ENCODE peak calls at places on chromosome 2, in five cellular contexts. One of them, this sample, is unnamed.

GRCh38 chr2:110712737-110713136 is 19.6 kb upstream of the ACOXL start:
- DNase-seq in body of pancreas: no peak
- DNase-seq in foreskin keratinocyte: no peak
- DNase-seq in astrocyte of the spinal cord: no peak
- DNase-seq in CD4-positive, alpha-beta T cell: no peak
- DNase-seq in this sample: no peak

GRCh38 chr2:238518127-238518827 is 91.5 kb downstream of the ASB1 start:
- DNase-seq in foreskin keratinocyte: no peak
- DNase-seq in body of pancreas: no peak
- DNase-seq in CD4-positive, alpha-beta T cell: no peak
- DNase-seq in astrocyte of the spinal cord: peak; percentile 25
- DNase-seq in this sample: peak; percentile 48

GRCh38 chr2:184756885-184757284 is 158.6 kb downstream of the ZNF804A start:
- DNase-seq in astrocyte of the spinal cord: no peak
- DNase-seq in body of pancreas: no peak
- DNase-seq in foreskin keratinocyte: no peak
- DNase-seq in CD4-positive, alpha-beta T cell: no peak
- DNase-seq in this sample: no peak

GRCh38 chr2:59684101-59684770 is 869.2 kb downstream of the BCL11A start:
- DNase-seq in astrocyte of the spinal cord: no peak
- DNase-seq in body of pancreas: no peak
- DNase-seq in CD4-positive, alpha-beta T cell: no peak
- DNase-seq in foreskin keratinocyte: peak; percentile 35
- DNase-seq in this sample: no peak

GRCh38 chr2:23751747-23752265 is 175.1 kb downstream of the ATAD2B start:
- DNase-seq in foreskin keratinocyte: no peak
- DNase-seq in astrocyte of the spinal cord: no peak
- DNase-seq in body of pancreas: no peak
- DNase-seq in CD4-positive, alpha-beta T cell: no peak
- DNase-seq in this sample: peak; percentile 33

GRCh38 chr2:36433311-36434217 is 78.0 kb downstream of the CRIM1 start:
- DNase-seq in CD4-positive, alpha-beta T cell: no peak
- DNase-seq in foreskin keratinocyte: peak; percentile 91
- DNase-seq in astrocyte of the spinal cord: peak; percentile 52
- DNase-seq in body of pancreas: peak; percentile 10
- DNase-seq in this sample: peak; percentile 39

GRCh38 chr2:207786956-207787516 is 17.3 kb upstream of the FZD5 start:
- DNase-seq in body of pancreas: no peak
- DNase-seq in CD4-positive, alpha-beta T cell: no peak
- DNase-seq in astrocyte of the spinal cord: no peak
- DNase-seq in foreskin keratinocyte: no peak
- DNase-seq in this sample: no peak

GRCh38 chr2:88016086-88016947 is at the start of gene RNU2-63P:
- DNase-seq in body of pancreas: peak; percentile 83
- DNase-seq in CD4-positive, alpha-beta T cell: peak; percentile 79
- DNase-seq in astrocyte of the spinal cord: peak; percentile 95
- DNase-seq in foreskin keratinocyte: peak; percentile 96
- DNase-seq in this sample: peak; percentile 97

GRCh38 chr2:197668296-197668695 is 7.1 kb downstream of the RFTN2 start:
- DNase-seq in CD4-positive, alpha-beta T cell: no peak
- DNase-seq in body of pancreas: no peak
- DNase-seq in foreskin keratinocyte: peak; percentile 69
- DNase-seq in astrocyte of the spinal cord: no peak
- DNase-seq in this sample: no peak

GRCh38 chr2:35199298-35199697 is 1156.3 kb upstream of the CRIM1 start:
- DNase-seq in astrocyte of the spinal cord: no peak
- DNase-seq in foreskin keratinocyte: no peak
- DNase-seq in CD4-positive, alpha-beta T cell: no peak
- DNase-seq in body of pancreas: no peak
- DNase-seq in this sample: no peak

GRCh38 chr2:224381913-224382647 is 19.8 kb downstream of the FAM124B start:
- DNase-seq in CD4-positive, alpha-beta T cell: no peak
- DNase-seq in body of pancreas: no peak
- DNase-seq in astrocyte of the spinal cord: no peak
- DNase-seq in foreskin keratinocyte: no peak
- DNase-seq in this sample: no peak

GRCh38 chr2:141392517-141393213 is 738.2 kb downstream of the LRP1B start:
- DNase-seq in foreskin keratinocyte: peak; percentile 26
- DNase-seq in astrocyte of the spinal cord: peak; percentile 51
- DNase-seq in CD4-positive, alpha-beta T cell: no peak
- DNase-seq in body of pancreas: no peak
- DNase-seq in this sample: peak; percentile 50

GRCh38 chr2:206289391-206289790 is 14.9 kb downstream of the ZDBF2 start:
- DNase-seq in astrocyte of the spinal cord: no peak
- DNase-seq in CD4-positive, alpha-beta T cell: no peak
- DNase-seq in body of pancreas: no peak
- DNase-seq in foreskin keratinocyte: no peak
- DNase-seq in this sample: no peak

GRCh38 chr2:229174794-229175529 is 96.1 kb downstream of the PID1 start:
- DNase-seq in CD4-positive, alpha-beta T cell: no peak
- DNase-seq in astrocyte of the spinal cord: peak; percentile 29
- DNase-seq in body of pancreas: peak; percentile 26
- DNase-seq in foreskin keratinocyte: peak; percentile 43
- DNase-seq in this sample: peak; percentile 75

GRCh38 chr2:173397539-173397938 is 42.9 kb downstream of the CDCA7 start:
- DNase-seq in body of pancreas: no peak
- DNase-seq in astrocyte of the spinal cord: no peak
- DNase-seq in CD4-positive, alpha-beta T cell: no peak
- DNase-seq in foreskin keratinocyte: no peak
- DNase-seq in this sample: no peak
- TF ChIP-seq CTCF in body of pancreas: no peak
- TF ChIP-seq CTCF in astrocyte of the spinal cord: no peak
- TF ChIP-seq CTCF in CD4-positive, alpha-beta T cell: no peak
- TF ChIP-seq CTCF in foreskin keratinocyte: peak; percentile 56
- TF ChIP-seq CTCF in this sample: no peak

GRCh38 chr2:167869200-167869599 is 378.2 kb downstream of the STK39 start:
- DNase-seq in CD4-positive, alpha-beta T cell: no peak
- DNase-seq in body of pancreas: no peak
- DNase-seq in astrocyte of the spinal cord: no peak
- DNase-seq in foreskin keratinocyte: no peak
- DNase-seq in this sample: no peak
- TF ChIP-seq CTCF in CD4-positive, alpha-beta T cell: no peak
- TF ChIP-seq CTCF in body of pancreas: no peak
- TF ChIP-seq CTCF in astrocyte of the spinal cord: no peak
- TF ChIP-seq CTCF in foreskin keratinocyte: no peak
- TF ChIP-seq CTCF in this sample: no peak

DNA sequence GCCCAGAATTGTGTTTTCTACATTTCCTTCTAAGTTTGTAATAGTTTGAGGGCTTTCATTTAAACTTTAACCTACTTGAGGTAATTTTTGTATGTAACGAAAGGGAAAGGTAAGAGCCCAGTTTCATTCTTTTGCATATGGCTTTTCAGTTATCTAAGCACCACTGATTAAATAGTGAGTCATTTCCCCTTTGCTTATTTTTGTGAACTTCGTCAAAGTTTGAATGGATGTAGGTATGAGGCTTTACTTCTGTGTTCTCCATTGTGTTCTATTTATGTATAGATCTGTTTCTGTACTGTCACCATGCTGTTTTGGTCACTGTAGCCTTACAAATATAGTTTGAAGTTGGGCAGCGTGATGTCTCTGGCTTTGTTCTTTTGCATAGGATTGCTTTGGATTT is 944.8 kb upstream of the CNTNAP5 start:
- DNase-seq in foreskin keratinocyte: peak; percentile 50
- DNase-seq in CD4-positive, alpha-beta T cell: no peak
- DNase-seq in body of pancreas: no peak
- DNase-seq in astrocyte of the spinal cord: no peak
- DNase-seq in this sample: no peak
- TF ChIP-seq CTCF in foreskin keratinocyte: no peak
- TF ChIP-seq CTCF in CD4-positive, alpha-beta T cell: no peak
- TF ChIP-seq CTCF in body of pancreas: no peak
- TF ChIP-seq CTCF in astrocyte of the spinal cord: no peak
- TF ChIP-seq CTCF in this sample: no peak

DNA sequence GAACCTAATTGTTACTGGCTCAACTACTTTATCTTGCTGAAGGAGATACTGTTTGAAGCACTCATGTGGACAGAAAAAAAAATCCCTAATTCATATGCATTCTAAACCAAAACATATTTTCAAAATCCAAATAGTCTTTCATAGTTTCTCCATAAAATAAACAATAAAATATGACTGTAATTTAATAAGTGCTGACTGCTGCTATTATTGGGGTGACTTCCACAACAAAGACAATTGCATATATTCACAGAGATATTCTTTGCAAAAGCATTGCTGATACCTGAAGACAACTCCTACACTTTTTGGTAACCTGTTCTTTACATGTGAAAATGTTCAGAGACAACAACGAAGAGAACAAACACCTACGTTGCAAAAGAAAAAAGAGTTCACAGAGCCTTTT is 73.1 kb upstream of the RPE start:
- DNase-seq in body of pancreas: no peak
- DNase-seq in CD4-positive, alpha-beta T cell: no peak
- DNase-seq in foreskin keratinocyte: no peak
- DNase-seq in astrocyte of the spinal cord: no peak
- DNase-seq in this sample: no peak
- TF ChIP-seq CTCF in body of pancreas: no peak
- TF ChIP-seq CTCF in CD4-positive, alpha-beta T cell: no peak
- TF ChIP-seq CTCF in foreskin keratinocyte: no peak
- TF ChIP-seq CTCF in astrocyte of the spinal cord: no peak
- TF ChIP-seq CTCF in this sample: no peak

DNA sequence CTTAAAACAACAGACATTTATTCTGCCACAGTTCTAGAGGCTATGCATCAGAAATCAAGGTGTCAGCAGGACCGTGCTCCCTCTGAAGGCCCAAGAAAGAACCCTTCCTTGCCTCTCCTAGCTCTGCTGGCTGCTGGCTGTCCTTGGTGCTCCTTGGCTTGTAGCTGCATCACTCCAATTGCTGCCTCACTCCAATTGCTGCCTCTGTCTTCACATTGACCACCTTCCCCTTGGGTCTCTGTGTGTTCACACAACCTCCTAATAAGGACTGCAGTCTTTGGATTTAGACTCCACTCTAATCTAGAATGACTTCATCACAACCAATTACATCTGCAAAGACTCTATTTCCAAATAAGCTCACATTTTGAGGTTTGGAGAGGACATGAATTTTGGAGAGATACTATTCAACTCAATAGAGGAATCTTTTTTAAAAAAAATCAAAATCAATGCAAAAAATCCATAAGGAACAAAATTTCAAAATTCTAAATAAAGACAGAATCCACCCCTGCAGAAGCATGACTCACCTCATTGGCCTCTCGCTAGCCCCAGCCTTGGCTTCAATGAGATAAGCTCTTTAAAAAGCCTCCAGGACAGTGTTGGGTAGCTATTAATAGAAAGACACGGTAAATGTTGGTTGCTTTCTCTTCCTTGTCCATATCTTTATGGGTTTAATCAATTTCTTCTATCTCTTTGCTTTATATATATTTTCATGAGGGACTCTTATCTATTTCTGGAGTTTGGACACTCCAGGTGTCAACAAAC is 267.6 kb upstream of the MGAT5 start:
- DNase-seq in CD4-positive, alpha-beta T cell: no peak
- DNase-seq in body of pancreas: no peak
- DNase-seq in foreskin keratinocyte: peak; percentile 40
- DNase-seq in astrocyte of the spinal cord: no peak
- DNase-seq in this sample: peak; percentile 58
- TF ChIP-seq CTCF in CD4-positive, alpha-beta T cell: no peak
- TF ChIP-seq CTCF in body of pancreas: no peak
- TF ChIP-seq CTCF in foreskin keratinocyte: no peak
- TF ChIP-seq CTCF in astrocyte of the spinal cord: no peak
- TF ChIP-seq CTCF in this sample: no peak

GRCh38 chr2:120240901-120241429 is 11.7 kb upstream of the RALB start:
- DNase-seq in CD4-positive, alpha-beta T cell: no peak
- DNase-seq in foreskin keratinocyte: no peak
- DNase-seq in body of pancreas: no peak
- DNase-seq in astrocyte of the spinal cord: no peak
- DNase-seq in this sample: no peak
- TF ChIP-seq CTCF in CD4-positive, alpha-beta T cell: no peak
- TF ChIP-seq CTCF in foreskin keratinocyte: no peak
- TF ChIP-seq CTCF in body of pancreas: no peak
- TF ChIP-seq CTCF in astrocyte of the spinal cord: no peak
- TF ChIP-seq CTCF in this sample: no peak